ENCODE peak calls at places on chromosomes 11 and 22, in five cellular contexts. One of them, this sample, is unnamed.
A peak's percentile ranks its signal among the peaks of the same experiment; 100 is the strongest.

GRCh38 chr11:117064275-117064674 is 34.0 kb downstream of the SIK3 start:
- DNase-seq in transverse colon: no peak
- DNase-seq in body of pancreas: no peak
- DNase-seq in heart left ventricle: no peak
- DNase-seq in IMR-90: peak; percentile 68
- DNase-seq in this sample: no peak

GRCh38 chr11:86678823-86679222 is 6.4 kb upstream of the ME3 start:
- DNase-seq in heart left ventricle: no peak
- DNase-seq in transverse colon: no peak
- DNase-seq in body of pancreas: no peak
- DNase-seq in IMR-90: peak; percentile 80
- DNase-seq in this sample: no peak

GRCh38 chr11:17846852-17847453 is 112.4 kb downstream of the KCNC1 start:
- DNase-seq in body of pancreas: no peak
- DNase-seq in heart left ventricle: peak; percentile 47
- DNase-seq in IMR-90: peak; percentile 73
- DNase-seq in transverse colon: no peak
- DNase-seq in this sample: no peak

GRCh38 chr22:48577014-48577690 is 1250.5 kb downstream of the BRD1 start:
- DNase-seq in IMR-90: no peak
- DNase-seq in transverse colon: no peak
- DNase-seq in heart left ventricle: no peak
- DNase-seq in body of pancreas: no peak
- DNase-seq in this sample: no peak

GRCh38 chr11:11468919-11469318 is 115.9 kb upstream of the CSNK2A3 start:
- DNase-seq in heart left ventricle: no peak
- DNase-seq in IMR-90: peak; percentile 62
- DNase-seq in body of pancreas: no peak
- DNase-seq in transverse colon: no peak
- DNase-seq in this sample: no peak

GRCh38 chr11:32450372-32450771 is 15.0 kb upstream of the WT1 start:
- DNase-seq in heart left ventricle: no peak
- DNase-seq in transverse colon: no peak
- DNase-seq in body of pancreas: no peak
- DNase-seq in IMR-90: no peak
- DNase-seq in this sample: no peak

GRCh38 chr11:71304491-71304890 is 52.1 kb upstream of the SHANK2 start:
- DNase-seq in heart left ventricle: no peak
- DNase-seq in IMR-90: no peak
- DNase-seq in transverse colon: no peak
- DNase-seq in body of pancreas: no peak
- DNase-seq in this sample: no peak

GRCh38 chr11:44766972-44767278 is 40.2 kb downstream of the TSPAN18 start:
- DNase-seq in body of pancreas: no peak
- DNase-seq in IMR-90: peak; percentile 34
- DNase-seq in heart left ventricle: peak; percentile 80
- DNase-seq in transverse colon: no peak
- DNase-seq in this sample: no peak

GRCh38 chr11:5700422-5701064 is 11.0 kb downstream of the TRIM22 start:
- DNase-seq in transverse colon: no peak
- DNase-seq in IMR-90: no peak
- DNase-seq in heart left ventricle: no peak
- DNase-seq in body of pancreas: no peak
- DNase-seq in this sample: no peak

DNA sequence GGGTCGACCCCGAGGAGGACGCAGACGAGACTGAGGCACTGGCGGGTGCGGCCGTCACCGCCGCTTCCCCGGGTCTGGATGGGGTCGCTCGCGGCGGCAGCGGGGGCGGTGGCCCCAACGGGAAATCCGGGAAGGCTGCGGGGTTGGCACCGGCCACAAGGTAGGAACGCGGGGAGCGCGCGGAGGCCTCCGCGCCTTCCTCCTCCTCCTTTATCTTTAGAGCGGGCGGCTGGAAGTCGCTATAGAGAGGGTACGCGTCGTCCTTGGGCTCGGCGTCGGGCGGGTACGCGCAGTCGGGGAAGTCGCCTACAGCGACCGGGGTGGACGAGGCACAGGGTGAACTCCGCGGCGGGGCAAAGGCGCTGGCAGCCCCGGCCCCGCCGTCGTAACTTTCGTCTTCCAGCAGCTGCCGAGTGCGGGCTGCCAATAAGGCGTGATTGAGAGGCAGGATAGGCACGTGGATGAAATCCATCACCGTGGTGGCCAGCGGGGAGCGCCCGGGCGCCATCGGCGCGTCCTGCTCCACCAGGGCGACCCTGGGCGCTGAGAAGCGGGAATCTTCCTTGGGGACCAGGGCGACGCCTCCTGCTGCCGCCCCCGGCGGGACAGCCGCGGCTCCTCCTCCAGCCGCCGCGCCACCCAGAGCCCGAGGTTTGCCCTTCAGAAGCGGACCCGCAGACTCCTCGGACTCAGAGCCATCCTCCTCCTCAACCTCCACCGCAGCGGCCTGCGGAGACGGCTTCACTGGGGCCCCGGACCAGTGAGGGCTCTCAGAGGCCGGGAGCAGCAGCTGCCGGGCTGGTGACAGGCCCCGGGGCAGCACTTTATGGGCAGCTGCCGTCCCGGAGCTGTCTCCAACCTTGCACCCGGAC is 1.7 kb downstream of the PGR start:
- DNase-seq in body of pancreas: peak; percentile 13
- DNase-seq in transverse colon: peak; percentile 28
- DNase-seq in IMR-90: no peak
- DNase-seq in heart left ventricle: peak; percentile 47
- DNase-seq in this sample: no peak
- TF ChIP-seq POLR2A in body of pancreas: no peak
- TF ChIP-seq POLR2A in transverse colon: no peak
- TF ChIP-seq POLR2A in IMR-90: no peak
- TF ChIP-seq POLR2A in heart left ventricle: no peak
- TF ChIP-seq POLR2A in this sample: no peak

DNA sequence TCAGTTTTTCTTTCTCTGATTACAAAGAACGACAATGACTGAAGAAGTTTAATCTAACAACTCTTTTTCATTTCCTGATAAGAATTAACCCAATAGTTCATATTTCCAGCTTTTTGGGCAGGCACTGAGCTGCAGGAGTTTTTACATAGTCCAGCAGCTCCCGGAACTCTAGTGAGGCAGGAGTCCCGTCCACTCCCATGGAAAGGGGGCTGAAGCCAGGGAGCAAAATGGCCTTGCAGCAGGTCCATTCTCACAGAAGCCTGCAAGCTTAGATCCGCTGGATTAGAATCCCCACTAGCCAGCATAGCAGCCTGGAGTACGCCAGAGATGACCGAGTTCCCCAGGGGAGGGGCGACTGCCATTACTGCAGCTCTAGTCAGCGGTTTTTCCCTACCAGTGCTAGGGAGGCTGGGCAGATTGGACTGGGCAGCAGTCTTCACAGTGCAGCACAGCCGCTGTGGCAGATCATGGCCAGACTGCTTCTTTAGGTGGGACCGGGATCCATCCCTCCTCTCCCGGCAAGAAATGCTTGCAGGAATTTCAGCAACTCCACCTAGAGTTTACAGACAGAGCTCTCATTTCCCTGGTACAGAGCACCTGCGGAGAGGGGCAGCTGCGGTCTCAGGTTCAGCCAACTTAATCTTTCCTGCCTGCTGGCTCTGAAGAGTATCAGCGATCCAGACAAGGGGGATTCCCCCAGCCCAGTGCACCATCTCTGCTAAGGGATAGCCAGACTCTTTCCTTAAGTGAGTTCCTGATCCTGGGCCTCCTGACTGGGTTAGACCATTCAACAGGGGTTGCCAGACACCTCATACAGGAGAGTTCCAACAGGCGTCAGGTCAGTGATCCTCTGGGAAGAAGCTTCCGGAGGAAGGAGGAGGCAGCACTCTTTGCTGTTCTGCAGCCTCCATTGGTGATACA is 742 bp upstream of the CASP4 start:
- DNase-seq in IMR-90: peak; percentile 34
- DNase-seq in transverse colon: peak; percentile 10
- DNase-seq in body of pancreas: peak; percentile 34
- DNase-seq in heart left ventricle: peak; percentile 36
- DNase-seq in this sample: peak; percentile 14
- TF ChIP-seq POLR2A in IMR-90: no peak
- TF ChIP-seq POLR2A in transverse colon: no peak
- TF ChIP-seq POLR2A in body of pancreas: no peak
- TF ChIP-seq POLR2A in heart left ventricle: no peak
- TF ChIP-seq POLR2A in this sample: no peak

DNA sequence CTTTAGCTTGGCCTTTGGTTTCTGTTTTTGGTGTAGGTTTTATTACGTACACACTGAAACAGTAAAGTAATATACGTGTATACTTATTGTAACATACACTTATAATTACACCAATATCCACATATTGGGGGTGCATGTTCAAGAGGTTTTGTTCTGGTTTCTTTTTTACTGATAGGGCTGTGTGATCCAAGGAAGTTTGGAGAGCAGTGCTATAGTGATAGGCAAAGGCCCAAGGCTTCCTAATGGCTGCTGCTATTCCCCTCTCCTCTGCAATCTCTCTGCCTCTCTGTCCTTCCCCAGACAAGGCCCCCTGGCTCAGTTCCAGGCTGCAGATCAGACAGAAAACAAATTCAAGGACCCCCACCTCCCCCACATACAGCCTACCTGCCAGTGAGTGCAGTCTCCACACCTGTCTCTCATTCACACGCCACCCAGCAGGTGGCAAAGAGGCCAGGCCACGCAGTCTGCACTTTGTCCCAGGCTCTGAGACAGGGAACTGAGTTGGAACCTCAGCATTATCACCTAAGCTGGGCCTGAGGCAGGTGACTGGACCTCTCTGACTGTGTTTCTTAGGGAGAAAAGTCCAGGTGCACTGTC is 15.1 kb downstream of the TMEM184B start:
- DNase-seq in IMR-90: no peak
- DNase-seq in transverse colon: peak; percentile 66
- DNase-seq in body of pancreas: peak; percentile 74
- DNase-seq in heart left ventricle: no peak
- DNase-seq in this sample: no peak
- TF ChIP-seq POLR2A in IMR-90: peak; percentile 49
- TF ChIP-seq POLR2A in transverse colon: no peak
- TF ChIP-seq POLR2A in body of pancreas: no peak
- TF ChIP-seq POLR2A in heart left ventricle: no peak
- TF ChIP-seq POLR2A in this sample: no peak

GRCh38 chr22:31347251-31348008 is 1.3 kb upstream of the PATZ1 start:
- DNase-seq in body of pancreas: peak; percentile 67
- DNase-seq in IMR-90: peak; percentile 62
- DNase-seq in heart left ventricle: peak; percentile 77
- DNase-seq in transverse colon: peak; percentile 72
- DNase-seq in this sample: peak; percentile 62
- TF ChIP-seq POLR2A in body of pancreas: no peak
- TF ChIP-seq POLR2A in IMR-90: no peak
- TF ChIP-seq POLR2A in heart left ventricle: no peak
- TF ChIP-seq POLR2A in transverse colon: peak; percentile 41
- TF ChIP-seq POLR2A in this sample: no peak

DNA sequence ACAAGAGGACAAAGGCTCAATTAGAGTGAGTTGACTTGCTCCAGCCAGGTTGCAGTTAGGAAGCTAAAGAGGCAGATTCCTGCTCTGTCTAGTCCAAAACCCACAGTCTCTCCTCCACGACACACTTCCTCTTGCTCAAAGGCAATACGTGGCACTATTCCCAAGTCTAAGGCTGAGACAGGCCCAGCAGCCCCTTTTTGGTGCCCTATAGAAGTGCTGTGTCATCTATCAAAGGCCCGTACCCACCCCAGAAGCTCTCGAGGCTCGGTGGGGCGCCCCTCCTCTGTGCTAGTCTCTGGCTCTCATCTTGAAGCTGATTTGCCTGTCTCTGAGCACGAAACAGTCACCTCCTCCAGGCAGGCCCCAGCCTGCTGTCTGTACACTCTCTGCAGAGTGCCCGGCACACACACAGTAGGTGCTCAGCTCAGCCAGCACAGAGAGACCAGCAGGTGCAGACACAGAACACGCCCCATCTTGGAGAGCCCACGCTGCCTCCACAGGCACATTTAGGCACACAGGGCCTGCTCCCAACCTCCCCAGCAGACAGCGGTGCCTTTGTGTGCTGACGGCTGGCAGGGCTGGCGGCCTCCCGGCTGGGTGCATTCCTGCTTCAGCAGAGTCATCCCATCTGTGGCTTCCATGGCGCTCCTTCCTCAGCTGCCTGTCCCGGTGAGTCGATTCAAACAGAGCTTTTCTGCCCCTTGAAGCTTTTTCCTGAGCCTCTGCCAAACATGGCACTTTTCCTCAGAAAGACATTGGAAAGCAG is 52.7 kb downstream of the MYH9 start:
- DNase-seq in body of pancreas: peak; percentile 78
- DNase-seq in heart left ventricle: peak; percentile 70
- DNase-seq in IMR-90: peak; percentile 84
- DNase-seq in transverse colon: no peak
- DNase-seq in this sample: peak; percentile 51
- TF ChIP-seq POLR2A in body of pancreas: no peak
- TF ChIP-seq POLR2A in heart left ventricle: no peak
- TF ChIP-seq POLR2A in IMR-90: no peak
- TF ChIP-seq POLR2A in transverse colon: no peak
- TF ChIP-seq POLR2A in this sample: no peak

GRCh38 chr22:32411388-32411787 is 659 bp downstream of the RTCB start:
- DNase-seq in heart left ventricle: no peak
- DNase-seq in body of pancreas: no peak
- DNase-seq in transverse colon: peak; percentile 9
- DNase-seq in IMR-90: peak; percentile 40
- DNase-seq in this sample: no peak

GRCh38 chr22:32409977-32410376 is 2.1 kb downstream of the RTCB start:
- DNase-seq in transverse colon: peak; percentile 68
- DNase-seq in body of pancreas: no peak
- DNase-seq in IMR-90: no peak
- DNase-seq in heart left ventricle: no peak
- DNase-seq in this sample: no peak

GRCh38 chr22:32413715-32414114 is 1.7 kb upstream of the RTCB start:
- DNase-seq in body of pancreas: no peak
- DNase-seq in heart left ventricle: no peak
- DNase-seq in IMR-90: peak; percentile 42
- DNase-seq in transverse colon: no peak
- DNase-seq in this sample: no peak

GRCh38 chr22:32410459-32410858 is 1.6 kb downstream of the RTCB start:
- DNase-seq in IMR-90: no peak
- DNase-seq in heart left ventricle: no peak
- DNase-seq in body of pancreas: no peak
- DNase-seq in transverse colon: no peak
- DNase-seq in this sample: no peak

DNA sequence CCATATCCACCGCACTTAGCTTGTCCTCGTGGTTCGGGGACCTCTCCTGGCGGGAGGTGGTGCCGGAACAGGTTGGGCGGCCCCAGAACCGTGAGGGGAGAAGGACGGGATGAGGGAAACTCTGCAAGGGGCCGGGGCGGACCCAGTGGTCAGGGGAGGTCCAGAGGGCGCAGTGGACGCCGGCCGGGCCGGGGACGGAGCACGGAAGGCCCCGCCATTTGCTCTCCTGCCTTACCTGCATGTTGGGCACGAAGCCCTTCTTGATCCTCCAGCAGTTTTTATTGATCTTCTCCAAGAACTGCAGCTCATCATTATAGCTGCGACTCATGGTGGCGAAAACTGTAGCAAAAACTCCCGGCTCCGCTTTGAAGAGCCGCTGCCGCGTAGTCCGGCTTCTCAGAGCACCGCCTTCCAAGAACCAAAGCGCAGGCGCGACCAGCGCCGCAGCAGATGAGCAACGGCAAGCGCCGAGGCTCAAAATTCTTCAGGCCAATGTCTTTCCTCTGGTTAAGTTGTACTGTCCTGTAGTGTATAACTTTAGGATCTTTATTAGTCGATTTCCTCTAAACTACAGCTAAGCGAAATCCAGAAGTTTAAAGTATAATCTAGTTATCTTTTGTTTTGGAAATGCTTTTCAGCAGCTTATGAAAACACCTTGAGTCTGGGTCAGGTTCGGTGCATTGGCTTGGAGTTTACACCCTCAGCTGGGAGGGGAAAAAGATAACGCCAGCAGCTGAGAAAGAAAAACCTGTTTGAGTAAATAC is at the start of gene RTCB:
- DNase-seq in body of pancreas: peak; percentile 89
- DNase-seq in transverse colon: peak; percentile 94
- DNase-seq in heart left ventricle: peak; percentile 94
- DNase-seq in IMR-90: peak; percentile 93
- DNase-seq in this sample: peak; percentile 80
- TF ChIP-seq POLR2A in body of pancreas: no peak
- TF ChIP-seq POLR2A in transverse colon: peak; percentile 77
- TF ChIP-seq POLR2A in heart left ventricle: no peak
- TF ChIP-seq POLR2A in IMR-90: peak; percentile 48
- TF ChIP-seq POLR2A in this sample: peak; percentile 45